ENCODE peak calls at places on chromosomes 6 and 20, in ten cellular contexts. One of them, this sample, is unnamed.

GRCh38 chr6:23963137-23963536 is 162.9 kb upstream of the NRSN1 start:
- DNase-seq in colonic mucosa: no peak
- DNase-seq in CD8-positive, alpha-beta T cell: no peak
- DNase-seq in GM23248: no peak
- DNase-seq in tibial nerve: no peak
- DNase-seq in IMR-90: no peak
- DNase-seq in heart left ventricle: no peak
- DNase-seq in cardiac muscle cell: no peak
- DNase-seq in mammary epithelial cell: no peak
- DNase-seq in psoas muscle: no peak
- DNase-seq in this sample: no peak

GRCh38 chr20:25252686-25253421 is 5.0 kb downstream of the PYGB start:
- DNase-seq in colonic mucosa: peak
- DNase-seq in CD8-positive, alpha-beta T cell: no peak
- DNase-seq in GM23248: no peak
- DNase-seq in tibial nerve: no peak
- DNase-seq in IMR-90: no peak
- DNase-seq in heart left ventricle: no peak
- DNase-seq in cardiac muscle cell: no peak
- DNase-seq in mammary epithelial cell: peak
- DNase-seq in psoas muscle: no peak
- DNase-seq in this sample: no peak

GRCh38 chr20:45044084-45044573 is 56.8 kb downstream of the KCNS1 start:
- DNase-seq in colonic mucosa: peak
- DNase-seq in CD8-positive, alpha-beta T cell: peak
- DNase-seq in GM23248: peak
- DNase-seq in tibial nerve: peak
- DNase-seq in IMR-90: peak
- DNase-seq in heart left ventricle: peak
- DNase-seq in cardiac muscle cell: peak
- DNase-seq in mammary epithelial cell: peak
- DNase-seq in psoas muscle: no peak
- DNase-seq in this sample: peak

GRCh38 chr6:155943635-155944034 is 488.0 kb upstream of the NOX3 start:
- DNase-seq in colonic mucosa: no peak
- DNase-seq in CD8-positive, alpha-beta T cell: no peak
- DNase-seq in GM23248: peak
- DNase-seq in tibial nerve: no peak
- DNase-seq in IMR-90: peak
- DNase-seq in heart left ventricle: no peak
- DNase-seq in cardiac muscle cell: no peak
- DNase-seq in mammary epithelial cell: no peak
- DNase-seq in psoas muscle: no peak
- DNase-seq in this sample: no peak

GRCh38 chr6:11537229-11538048 is at the start of gene TMEM170B:
- DNase-seq in colonic mucosa: peak
- DNase-seq in CD8-positive, alpha-beta T cell: peak
- DNase-seq in GM23248: peak
- DNase-seq in tibial nerve: peak
- DNase-seq in IMR-90: peak
- DNase-seq in heart left ventricle: peak
- DNase-seq in cardiac muscle cell: peak
- DNase-seq in mammary epithelial cell: peak
- DNase-seq in psoas muscle: peak
- DNase-seq in this sample: peak

GRCh38 chr6:30881987-30882763 is 2.1 kb upstream of the DDR1 start:
- DNase-seq in colonic mucosa: peak
- DNase-seq in CD8-positive, alpha-beta T cell: no peak
- DNase-seq in GM23248: peak
- DNase-seq in tibial nerve: no peak
- DNase-seq in IMR-90: peak
- DNase-seq in heart left ventricle: no peak
- DNase-seq in cardiac muscle cell: peak
- DNase-seq in mammary epithelial cell: peak
- DNase-seq in psoas muscle: no peak
- DNase-seq in this sample: no peak

GRCh38 chr6:81886157-81886556 is 133.7 kb upstream of the TENT5A start:
- DNase-seq in colonic mucosa: no peak
- DNase-seq in CD8-positive, alpha-beta T cell: no peak
- DNase-seq in GM23248: no peak
- DNase-seq in tibial nerve: no peak
- DNase-seq in IMR-90: no peak
- DNase-seq in heart left ventricle: no peak
- DNase-seq in cardiac muscle cell: no peak
- DNase-seq in mammary epithelial cell: no peak
- DNase-seq in psoas muscle: no peak
- DNase-seq in this sample: no peak

GRCh38 chr20:7702141-7702540 is 238.1 kb downstream of the HAO1 start:
- DNase-seq in colonic mucosa: no peak
- DNase-seq in CD8-positive, alpha-beta T cell: no peak
- DNase-seq in GM23248: peak
- DNase-seq in tibial nerve: no peak
- DNase-seq in IMR-90: no peak
- DNase-seq in heart left ventricle: no peak
- DNase-seq in cardiac muscle cell: no peak
- DNase-seq in mammary epithelial cell: peak
- DNase-seq in psoas muscle: no peak
- DNase-seq in this sample: no peak

GRCh38 chr6:157975456-157975855 is 6.2 kb upstream of the SYNJ2 start:
- DNase-seq in colonic mucosa: no peak
- DNase-seq in CD8-positive, alpha-beta T cell: no peak
- DNase-seq in GM23248: no peak
- DNase-seq in tibial nerve: no peak
- DNase-seq in IMR-90: no peak
- DNase-seq in heart left ventricle: no peak
- DNase-seq in cardiac muscle cell: no peak
- DNase-seq in mammary epithelial cell: no peak
- DNase-seq in psoas muscle: no peak
- DNase-seq in this sample: no peak

GRCh38 chr6:100455230-100456124 is 9.2 kb downstream of the SIM1 start:
- DNase-seq in colonic mucosa: peak
- DNase-seq in CD8-positive, alpha-beta T cell: no peak
- DNase-seq in GM23248: no peak
- DNase-seq in tibial nerve: no peak
- DNase-seq in IMR-90: no peak
- DNase-seq in heart left ventricle: no peak
- DNase-seq in cardiac muscle cell: no peak
- DNase-seq in mammary epithelial cell: no peak
- DNase-seq in psoas muscle: no peak
- DNase-seq in this sample: no peak

GRCh38 chr6:44556046-44556445 is 168.5 kb downstream of the CDC5L start:
- DNase-seq in colonic mucosa: no peak
- DNase-seq in CD8-positive, alpha-beta T cell: no peak
- DNase-seq in GM23248: no peak
- DNase-seq in tibial nerve: peak
- DNase-seq in IMR-90: no peak
- DNase-seq in heart left ventricle: no peak
- DNase-seq in cardiac muscle cell: no peak
- DNase-seq in mammary epithelial cell: no peak
- DNase-seq in psoas muscle: no peak
- DNase-seq in this sample: no peak

GRCh38 chr20:49619113-49620048 is 51.4 kb upstream of the PTGIS start:
- DNase-seq in colonic mucosa: no peak
- DNase-seq in CD8-positive, alpha-beta T cell: no peak
- DNase-seq in GM23248: no peak
- DNase-seq in tibial nerve: no peak
- DNase-seq in IMR-90: no peak
- DNase-seq in heart left ventricle: no peak
- DNase-seq in cardiac muscle cell: no peak
- DNase-seq in mammary epithelial cell: no peak
- DNase-seq in psoas muscle: no peak
- DNase-seq in this sample: no peak

GRCh38 chr20:49618289-49618688 is 50.4 kb upstream of the PTGIS start:
- DNase-seq in colonic mucosa: no peak
- DNase-seq in CD8-positive, alpha-beta T cell: no peak
- DNase-seq in GM23248: no peak
- DNase-seq in tibial nerve: no peak
- DNase-seq in IMR-90: no peak
- DNase-seq in heart left ventricle: no peak
- DNase-seq in cardiac muscle cell: no peak
- DNase-seq in mammary epithelial cell: no peak
- DNase-seq in psoas muscle: no peak
- DNase-seq in this sample: no peak

GRCh38 chr20:49624317-49624716 is 56.4 kb upstream of the PTGIS start:
- DNase-seq in colonic mucosa: no peak
- DNase-seq in CD8-positive, alpha-beta T cell: no peak
- DNase-seq in GM23248: no peak
- DNase-seq in tibial nerve: no peak
- DNase-seq in IMR-90: no peak
- DNase-seq in heart left ventricle: no peak
- DNase-seq in cardiac muscle cell: no peak
- DNase-seq in mammary epithelial cell: no peak
- DNase-seq in psoas muscle: no peak
- DNase-seq in this sample: no peak

GRCh38 chr20:49622243-49622642 is 54.3 kb upstream of the PTGIS start:
- DNase-seq in colonic mucosa: no peak
- DNase-seq in CD8-positive, alpha-beta T cell: no peak
- DNase-seq in GM23248: no peak
- DNase-seq in tibial nerve: no peak
- DNase-seq in IMR-90: no peak
- DNase-seq in heart left ventricle: no peak
- DNase-seq in cardiac muscle cell: no peak
- DNase-seq in mammary epithelial cell: no peak
- DNase-seq in psoas muscle: no peak
- DNase-seq in this sample: no peak

DNA sequence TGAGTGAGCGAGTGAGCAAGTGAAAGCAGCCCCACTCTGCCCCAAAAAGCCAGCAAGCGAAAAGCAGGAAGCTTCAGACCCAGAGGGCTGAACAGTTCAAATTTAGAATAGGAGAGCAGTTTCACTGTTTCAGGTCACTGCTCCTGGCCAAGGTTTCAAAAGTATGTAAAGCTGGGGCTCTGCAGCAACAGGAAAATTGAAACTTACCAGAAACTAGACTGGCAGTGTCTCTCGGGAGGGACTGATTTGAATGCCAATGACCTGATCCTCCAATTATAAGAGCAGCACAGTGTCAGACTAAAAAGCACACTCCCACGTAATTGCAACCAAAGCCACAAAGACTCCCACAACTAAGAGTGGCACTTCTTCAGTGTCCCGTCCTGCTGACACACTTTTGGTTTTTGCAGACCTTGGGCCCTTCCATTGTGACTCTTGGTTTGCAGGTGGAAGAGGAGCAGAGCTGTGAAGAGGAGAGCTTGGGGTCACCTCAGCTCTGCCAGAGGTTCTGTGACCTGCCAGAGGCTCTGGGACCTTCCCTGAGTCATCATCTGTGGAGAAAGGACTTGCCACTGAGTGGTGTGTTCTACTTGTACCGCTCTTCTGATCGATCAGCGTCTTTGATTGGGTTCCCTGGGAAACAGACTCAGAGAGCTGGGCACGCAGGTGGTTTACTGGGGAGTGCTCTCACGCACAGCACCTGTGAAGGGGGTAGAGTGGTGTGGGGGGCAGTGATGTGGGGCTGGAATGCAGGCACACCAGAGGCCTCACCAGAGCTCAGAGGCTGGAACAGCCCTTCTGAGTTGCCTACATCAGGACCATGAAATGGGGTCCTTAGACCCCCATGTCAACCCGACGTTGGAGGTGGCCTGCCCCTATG is 52.7 kb upstream of the PTGIS start:
- DNase-seq in colonic mucosa: no peak
- DNase-seq in CD8-positive, alpha-beta T cell: no peak
- DNase-seq in GM23248: no peak
- DNase-seq in tibial nerve: no peak
- DNase-seq in IMR-90: no peak
- DNase-seq in heart left ventricle: no peak
- DNase-seq in cardiac muscle cell: no peak
- DNase-seq in mammary epithelial cell: no peak
- DNase-seq in psoas muscle: no peak
- DNase-seq in this sample: no peak
- H3K4me3 ChIP-seq in colonic mucosa: no peak
- H3K4me3 ChIP-seq in CD8-positive, alpha-beta T cell: no peak
- H3K4me3 ChIP-seq in GM23248: no peak
- H3K4me3 ChIP-seq in tibial nerve: no peak
- H3K4me3 ChIP-seq in IMR-90: no peak
- H3K4me3 ChIP-seq in heart left ventricle: no peak
- H3K4me3 ChIP-seq in cardiac muscle cell: no peak
- H3K4me3 ChIP-seq in mammary epithelial cell: no peak
- H3K4me3 ChIP-seq in psoas muscle: no peak
- H3K4me3 ChIP-seq in this sample: no peak

GRCh38 chr20:38162149-38162548 is 2.9 kb downstream of the TGM2 start:
- DNase-seq in colonic mucosa: no peak
- DNase-seq in CD8-positive, alpha-beta T cell: no peak
- DNase-seq in GM23248: no peak
- DNase-seq in tibial nerve: no peak
- DNase-seq in IMR-90: no peak
- DNase-seq in heart left ventricle: no peak
- DNase-seq in cardiac muscle cell: no peak
- DNase-seq in mammary epithelial cell: no peak
- DNase-seq in psoas muscle: no peak
- DNase-seq in this sample: no peak
- H3K27ac ChIP-seq in colonic mucosa: no peak
- H3K27ac ChIP-seq in CD8-positive, alpha-beta T cell: no peak
- H3K27ac ChIP-seq in GM23248: no peak
- H3K27ac ChIP-seq in tibial nerve: no peak
- H3K27ac ChIP-seq in IMR-90: no peak
- H3K27ac ChIP-seq in heart left ventricle: peak
- H3K27ac ChIP-seq in cardiac muscle cell: peak
- H3K27ac ChIP-seq in mammary epithelial cell: no peak
- H3K27ac ChIP-seq in psoas muscle: no peak
- H3K27ac ChIP-seq in this sample: no peak

GRCh38 chr6:42316390-42316970 is 98.8 kb upstream of the MRPS10 start:
- DNase-seq in colonic mucosa: peak
- DNase-seq in CD8-positive, alpha-beta T cell: no peak
- DNase-seq in GM23248: peak
- DNase-seq in tibial nerve: peak
- DNase-seq in IMR-90: peak
- DNase-seq in heart left ventricle: no peak
- DNase-seq in cardiac muscle cell: no peak
- DNase-seq in mammary epithelial cell: peak
- DNase-seq in psoas muscle: no peak
- DNase-seq in this sample: no peak
- H3K4me3 ChIP-seq in colonic mucosa: no peak
- H3K4me3 ChIP-seq in CD8-positive, alpha-beta T cell: no peak
- H3K4me3 ChIP-seq in GM23248: no peak
- H3K4me3 ChIP-seq in tibial nerve: no peak
- H3K4me3 ChIP-seq in IMR-90: no peak
- H3K4me3 ChIP-seq in heart left ventricle: no peak
- H3K4me3 ChIP-seq in cardiac muscle cell: no peak
- H3K4me3 ChIP-seq in mammary epithelial cell: no peak
- H3K4me3 ChIP-seq in psoas muscle: no peak
- H3K4me3 ChIP-seq in this sample: no peak

GRCh38 chr6:70421509-70421908 is 8.2 kb downstream of the FAM135A start:
- DNase-seq in colonic mucosa: no peak
- DNase-seq in CD8-positive, alpha-beta T cell: no peak
- DNase-seq in GM23248: no peak
- DNase-seq in tibial nerve: no peak
- DNase-seq in IMR-90: no peak
- DNase-seq in heart left ventricle: no peak
- DNase-seq in cardiac muscle cell: no peak
- DNase-seq in mammary epithelial cell: no peak
- DNase-seq in psoas muscle: no peak
- DNase-seq in this sample: no peak

GRCh38 chr6:70423189-70424133 is 10.2 kb downstream of the FAM135A start:
- DNase-seq in colonic mucosa: no peak
- DNase-seq in CD8-positive, alpha-beta T cell: no peak
- DNase-seq in GM23248: no peak
- DNase-seq in tibial nerve: no peak
- DNase-seq in IMR-90: peak
- DNase-seq in heart left ventricle: no peak
- DNase-seq in cardiac muscle cell: no peak
- DNase-seq in mammary epithelial cell: no peak
- DNase-seq in psoas muscle: no peak
- DNase-seq in this sample: no peak

GRCh38 chr6:70424296-70424695 is 11.0 kb downstream of the FAM135A start:
- DNase-seq in colonic mucosa: no peak
- DNase-seq in CD8-positive, alpha-beta T cell: no peak
- DNase-seq in GM23248: no peak
- DNase-seq in tibial nerve: no peak
- DNase-seq in IMR-90: no peak
- DNase-seq in heart left ventricle: no peak
- DNase-seq in cardiac muscle cell: no peak
- DNase-seq in mammary epithelial cell: no peak
- DNase-seq in psoas muscle: no peak
- DNase-seq in this sample: no peak
- H3K27ac ChIP-seq in colonic mucosa: no peak
- H3K27ac ChIP-seq in CD8-positive, alpha-beta T cell: no peak
- H3K27ac ChIP-seq in GM23248: no peak
- H3K27ac ChIP-seq in tibial nerve: no peak
- H3K27ac ChIP-seq in IMR-90: no peak
- H3K27ac ChIP-seq in heart left ventricle: no peak
- H3K27ac ChIP-seq in cardiac muscle cell: no peak
- H3K27ac ChIP-seq in mammary epithelial cell: no peak
- H3K27ac ChIP-seq in psoas muscle: no peak
- H3K27ac ChIP-seq in this sample: no peak